ENCODE peak calls at places on chromosome 15, in six cellular contexts. One of them, this sample, is unnamed.

GRCh38 chr15:89665449-89666146 is 10.3 kb upstream of the KIF7 start:
- DNase-seq in upper lobe of right lung: peak; percentile 81
- DNase-seq in left ventricle myocardium inferior: peak; percentile 70
- DNase-seq in Caco-2: no peak
- DNase-seq in breast epithelium: no peak
- DNase-seq in SK-N-SH: peak; percentile 91
- DNase-seq in this sample: peak; percentile 77

GRCh38 chr15:85871545-85871944 is 76.8 kb upstream of the KLHL25 start:
- DNase-seq in Caco-2: no peak
- DNase-seq in SK-N-SH: no peak
- DNase-seq in breast epithelium: no peak
- DNase-seq in upper lobe of right lung: no peak
- DNase-seq in left ventricle myocardium inferior: no peak
- DNase-seq in this sample: no peak

GRCh38 chr15:58309993-58310928 is 121.5 kb upstream of the LIPC start:
- DNase-seq in SK-N-SH: no peak
- DNase-seq in left ventricle myocardium inferior: peak; percentile 64
- DNase-seq in breast epithelium: no peak
- DNase-seq in Caco-2: no peak
- DNase-seq in upper lobe of right lung: peak; percentile 63
- DNase-seq in this sample: no peak

GRCh38 chr15:51117270-51117669 is 22.6 kb upstream of the TNFAIP8L3 start:
- DNase-seq in breast epithelium: no peak
- DNase-seq in Caco-2: no peak
- DNase-seq in SK-N-SH: no peak
- DNase-seq in upper lobe of right lung: no peak
- DNase-seq in left ventricle myocardium inferior: no peak
- DNase-seq in this sample: no peak

GRCh38 chr15:73922186-73923151 is 3.8 kb upstream of the LOXL1 start:
- DNase-seq in breast epithelium: no peak
- DNase-seq in SK-N-SH: no peak
- DNase-seq in upper lobe of right lung: no peak
- DNase-seq in Caco-2: no peak
- DNase-seq in left ventricle myocardium inferior: peak; percentile 30
- DNase-seq in this sample: peak; percentile 61

GRCh38 chr15:97706059-97706458 is 254.4 kb upstream of the ARRDC4 start:
- DNase-seq in breast epithelium: no peak
- DNase-seq in Caco-2: no peak
- DNase-seq in upper lobe of right lung: no peak
- DNase-seq in left ventricle myocardium inferior: no peak
- DNase-seq in SK-N-SH: no peak
- DNase-seq in this sample: no peak

GRCh38 chr15:77393471-77393840 is 26.4 kb downstream of the PEAK1 start:
- DNase-seq in left ventricle myocardium inferior: no peak
- DNase-seq in breast epithelium: no peak
- DNase-seq in SK-N-SH: no peak
- DNase-seq in Caco-2: no peak
- DNase-seq in upper lobe of right lung: no peak
- DNase-seq in this sample: no peak

GRCh38 chr15:70035051-70035718 is 62.5 kb downstream of the TLE3 start:
- DNase-seq in left ventricle myocardium inferior: no peak
- DNase-seq in breast epithelium: peak; percentile 22
- DNase-seq in Caco-2: peak; percentile 19
- DNase-seq in upper lobe of right lung: peak; percentile 46
- DNase-seq in SK-N-SH: no peak
- DNase-seq in this sample: no peak

GRCh38 chr15:62413147-62413546 is 248.1 kb upstream of the C2CD4B start:
- DNase-seq in upper lobe of right lung: no peak
- DNase-seq in SK-N-SH: peak; percentile 37
- DNase-seq in breast epithelium: no peak
- DNase-seq in Caco-2: no peak
- DNase-seq in left ventricle myocardium inferior: no peak
- DNase-seq in this sample: no peak

GRCh38 chr15:40911139-40911538 is 16.9 kb downstream of the VPS18 start:
- DNase-seq in Caco-2: no peak
- DNase-seq in upper lobe of right lung: no peak
- DNase-seq in breast epithelium: no peak
- DNase-seq in SK-N-SH: peak; percentile 62
- DNase-seq in left ventricle myocardium inferior: no peak
- DNase-seq in this sample: peak; percentile 90

GRCh38 chr15:44657378-44657777 is 6.1 kb downstream of the SPG11 start:
- DNase-seq in Caco-2: no peak
- DNase-seq in breast epithelium: no peak
- DNase-seq in left ventricle myocardium inferior: no peak
- DNase-seq in upper lobe of right lung: no peak
- DNase-seq in SK-N-SH: no peak
- DNase-seq in this sample: no peak

GRCh38 chr15:35496585-35496984 is 49.4 kb downstream of the DPH6 start:
- DNase-seq in upper lobe of right lung: no peak
- DNase-seq in breast epithelium: no peak
- DNase-seq in SK-N-SH: no peak
- DNase-seq in left ventricle myocardium inferior: no peak
- DNase-seq in Caco-2: no peak
- DNase-seq in this sample: no peak

GRCh38 chr15:50685191-50685975 is 1.2 kb downstream of the TRPM7 start:
- DNase-seq in upper lobe of right lung: no peak
- DNase-seq in SK-N-SH: peak; percentile 15
- DNase-seq in breast epithelium: no peak
- DNase-seq in left ventricle myocardium inferior: no peak
- DNase-seq in Caco-2: no peak
- DNase-seq in this sample: peak; percentile 3

GRCh38 chr15:39657181-39657580 is 76.3 kb downstream of the THBS1 start:
- DNase-seq in SK-N-SH: no peak
- DNase-seq in breast epithelium: no peak
- DNase-seq in Caco-2: no peak
- DNase-seq in upper lobe of right lung: no peak
- DNase-seq in left ventricle myocardium inferior: no peak
- DNase-seq in this sample: no peak

GRCh38 chr15:93164409-93164808 is 75.4 kb upstream of the RGMA start:
- DNase-seq in Caco-2: no peak
- DNase-seq in left ventricle myocardium inferior: no peak
- DNase-seq in breast epithelium: no peak
- DNase-seq in upper lobe of right lung: no peak
- DNase-seq in SK-N-SH: no peak
- DNase-seq in this sample: no peak

GRCh38 chr15:69916169-69916785 is 181.4 kb downstream of the TLE3 start:
- DNase-seq in breast epithelium: no peak
- DNase-seq in upper lobe of right lung: no peak
- DNase-seq in Caco-2: no peak
- DNase-seq in left ventricle myocardium inferior: no peak
- DNase-seq in SK-N-SH: no peak
- DNase-seq in this sample: no peak

GRCh38 chr15:66832679-66833078 is 130.6 kb downstream of the SMAD6 start:
- DNase-seq in Caco-2: no peak
- DNase-seq in upper lobe of right lung: peak; percentile 34
- DNase-seq in SK-N-SH: no peak
- DNase-seq in left ventricle myocardium inferior: no peak
- DNase-seq in breast epithelium: no peak
- DNase-seq in this sample: no peak

GRCh38 chr15:64527263-64527984 is 67.0 kb downstream of the ZNF609 start:
- DNase-seq in upper lobe of right lung: no peak
- DNase-seq in left ventricle myocardium inferior: no peak
- DNase-seq in Caco-2: no peak
- DNase-seq in SK-N-SH: no peak
- DNase-seq in breast epithelium: no peak
- DNase-seq in this sample: no peak

GRCh38 chr15:75104804-75105557 is 81.6 kb downstream of the PPCDC start:
- DNase-seq in SK-N-SH: no peak
- DNase-seq in left ventricle myocardium inferior: no peak
- DNase-seq in breast epithelium: no peak
- DNase-seq in upper lobe of right lung: no peak
- DNase-seq in Caco-2: no peak
- DNase-seq in this sample: no peak

GRCh38 chr15:56234804-56235203 is 8.9 kb downstream of the RFX7 start:
- DNase-seq in left ventricle myocardium inferior: no peak
- DNase-seq in SK-N-SH: no peak
- DNase-seq in Caco-2: no peak
- DNase-seq in breast epithelium: no peak
- DNase-seq in upper lobe of right lung: no peak
- DNase-seq in this sample: no peak

GRCh38 chr15:78808550-78808949 is 2.7 kb downstream of the ADAMTS7 start:
- DNase-seq in left ventricle myocardium inferior: peak; percentile 58
- DNase-seq in breast epithelium: no peak
- DNase-seq in Caco-2: no peak
- DNase-seq in upper lobe of right lung: no peak
- DNase-seq in SK-N-SH: peak; percentile 60
- DNase-seq in this sample: no peak

GRCh38 chr15:97902140-97902780 is 58.2 kb upstream of the ARRDC4 start:
- DNase-seq in breast epithelium: no peak
- DNase-seq in upper lobe of right lung: no peak
- DNase-seq in SK-N-SH: no peak
- DNase-seq in Caco-2: no peak
- DNase-seq in left ventricle myocardium inferior: no peak
- DNase-seq in this sample: no peak

GRCh38 chr15:74251187-74251811 is 15.2 kb downstream of the CCDC33 start:
- DNase-seq in left ventricle myocardium inferior: peak; percentile 87
- DNase-seq in breast epithelium: peak; percentile 64
- DNase-seq in SK-N-SH: peak; percentile 54
- DNase-seq in upper lobe of right lung: no peak
- DNase-seq in Caco-2: no peak
- DNase-seq in this sample: no peak

GRCh38 chr15:57160823-57161560 is 215.3 kb upstream of the CGNL1 start:
- DNase-seq in breast epithelium: no peak
- DNase-seq in Caco-2: no peak
- DNase-seq in upper lobe of right lung: no peak
- DNase-seq in SK-N-SH: no peak
- DNase-seq in left ventricle myocardium inferior: no peak
- DNase-seq in this sample: no peak

GRCh38 chr15:66883322-66883911 is 181.4 kb downstream of the SMAD6 start:
- DNase-seq in upper lobe of right lung: peak; percentile 81
- DNase-seq in SK-N-SH: no peak
- DNase-seq in Caco-2: peak; percentile 77
- DNase-seq in left ventricle myocardium inferior: peak; percentile 90
- DNase-seq in breast epithelium: peak; percentile 90
- DNase-seq in this sample: peak; percentile 34

GRCh38 chr15:81301815-81302399 is 22.0 kb downstream of the STARD5 start:
- DNase-seq in upper lobe of right lung: no peak
- DNase-seq in breast epithelium: no peak
- DNase-seq in Caco-2: no peak
- DNase-seq in SK-N-SH: no peak
- DNase-seq in left ventricle myocardium inferior: no peak
- DNase-seq in this sample: no peak

GRCh38 chr15:39549912-39550311 is 31.0 kb upstream of the THBS1 start:
- DNase-seq in SK-N-SH: no peak
- DNase-seq in upper lobe of right lung: no peak
- DNase-seq in Caco-2: no peak
- DNase-seq in breast epithelium: no peak
- DNase-seq in left ventricle myocardium inferior: peak; percentile 42
- DNase-seq in this sample: no peak

GRCh38 chr15:100334015-100334414 is 7.8 kb downstream of the ADAMTS17 start:
- DNase-seq in SK-N-SH: no peak
- DNase-seq in left ventricle myocardium inferior: no peak
- DNase-seq in Caco-2: no peak
- DNase-seq in breast epithelium: no peak
- DNase-seq in upper lobe of right lung: no peak
- DNase-seq in this sample: no peak

GRCh38 chr15:58568157-58568571 is 136.4 kb downstream of the LIPC start:
- DNase-seq in SK-N-SH: no peak
- DNase-seq in left ventricle myocardium inferior: no peak
- DNase-seq in upper lobe of right lung: no peak
- DNase-seq in breast epithelium: no peak
- DNase-seq in Caco-2: no peak
- DNase-seq in this sample: no peak

GRCh38 chr15:64877435-64877834 is 34.3 kb upstream of the ANKDD1A start:
- DNase-seq in Caco-2: no peak
- DNase-seq in SK-N-SH: no peak
- DNase-seq in upper lobe of right lung: peak; percentile 83
- DNase-seq in breast epithelium: no peak
- DNase-seq in left ventricle myocardium inferior: peak; percentile 79
- DNase-seq in this sample: no peak

GRCh38 chr15:40486066-40486770 is 15.4 kb downstream of the CHST14 start:
- DNase-seq in Caco-2: no peak
- DNase-seq in breast epithelium: no peak
- DNase-seq in upper lobe of right lung: no peak
- DNase-seq in SK-N-SH: no peak
- DNase-seq in left ventricle myocardium inferior: no peak
- DNase-seq in this sample: no peak

GRCh38 chr15:95995375-95996168 is 334.9 kb upstream of the NR2F2 start:
- DNase-seq in SK-N-SH: no peak
- DNase-seq in upper lobe of right lung: no peak
- DNase-seq in Caco-2: no peak
- DNase-seq in left ventricle myocardium inferior: no peak
- DNase-seq in breast epithelium: no peak
- DNase-seq in this sample: no peak

GRCh38 chr15:70466895-70467529 is 296.3 kb downstream of the UACA start:
- DNase-seq in SK-N-SH: peak; percentile 75
- DNase-seq in breast epithelium: no peak
- DNase-seq in Caco-2: peak; percentile 64
- DNase-seq in upper lobe of right lung: peak; percentile 74
- DNase-seq in left ventricle myocardium inferior: peak; percentile 46
- DNase-seq in this sample: peak; percentile 73

GRCh38 chr15:59555696-59556095 is 55.9 kb upstream of the GCNT3 start:
- DNase-seq in left ventricle myocardium inferior: no peak
- DNase-seq in Caco-2: no peak
- DNase-seq in SK-N-SH: no peak
- DNase-seq in breast epithelium: no peak
- DNase-seq in upper lobe of right lung: no peak
- DNase-seq in this sample: no peak

GRCh38 chr15:67383903-67384302 is 129.3 kb downstream of the IQCH start:
- DNase-seq in Caco-2: no peak
- DNase-seq in SK-N-SH: no peak
- DNase-seq in breast epithelium: no peak
- DNase-seq in upper lobe of right lung: no peak
- DNase-seq in left ventricle myocardium inferior: no peak
- DNase-seq in this sample: no peak

GRCh38 chr15:88805031-88805780 is 2.0 kb downstream of the ACAN start:
- DNase-seq in Caco-2: no peak
- DNase-seq in upper lobe of right lung: no peak
- DNase-seq in SK-N-SH: no peak
- DNase-seq in left ventricle myocardium inferior: no peak
- DNase-seq in breast epithelium: no peak
- DNase-seq in this sample: no peak

GRCh38 chr15:89822611-89822950 is 7.9 kb upstream of the ANPEP start:
- DNase-seq in SK-N-SH: no peak
- DNase-seq in breast epithelium: no peak
- DNase-seq in upper lobe of right lung: no peak
- DNase-seq in Caco-2: no peak
- DNase-seq in left ventricle myocardium inferior: no peak
- DNase-seq in this sample: no peak

GRCh38 chr15:51071609-51072008 is 23.1 kb downstream of the TNFAIP8L3 start:
- DNase-seq in SK-N-SH: no peak
- DNase-seq in left ventricle myocardium inferior: no peak
- DNase-seq in upper lobe of right lung: no peak
- DNase-seq in Caco-2: no peak
- DNase-seq in breast epithelium: no peak
- DNase-seq in this sample: no peak

GRCh38 chr15:51203797-51204196 is 109.1 kb upstream of the TNFAIP8L3 start:
- DNase-seq in SK-N-SH: no peak
- DNase-seq in Caco-2: no peak
- DNase-seq in breast epithelium: no peak
- DNase-seq in upper lobe of right lung: no peak
- DNase-seq in left ventricle myocardium inferior: no peak
- DNase-seq in this sample: no peak

GRCh38 chr15:49064884-49065283 is 18.6 kb upstream of the SECISBP2L start:
- DNase-seq in SK-N-SH: no peak
- DNase-seq in left ventricle myocardium inferior: no peak
- DNase-seq in upper lobe of right lung: no peak
- DNase-seq in Caco-2: no peak
- DNase-seq in breast epithelium: no peak
- DNase-seq in this sample: no peak